ENCODE peak calls at places on chromosomes 16 and 17, in seven cellular contexts. V, W, H, Z, F, P and X are unnamed samples.

GRCh38 chr17:17994271-17994670 is 21.6 kb downstream of the DRC3 start:
- DNase-seq in V (peak; percentile 58), W (peak; percentile 35), H (peak; percentile 45), Z (no peak), F (no peak), P (peak; percentile 41), X (no peak)

GRCh38 chr16:29744541-29745101 is 1.2 kb downstream of the C16orf54 start:
- DNase-seq in V (no peak), W (no peak), H (no peak), Z (no peak), F (no peak), P (no peak), X (no peak)

GRCh38 chr16:67392301-67393059 is 818 bp downstream of the TPPP3 start:
- DNase-seq in V (no peak), W (no peak), H (no peak), Z (no peak), F (no peak), P (no peak), X (no peak)

GRCh38 chr16:535446-536405 is 8.2 kb downstream of the CAPN15 start:
- DNase-seq in V (no peak), W (peak; percentile 77), H (peak; percentile 68), Z (peak; percentile 99), F (peak; percentile 74), P (no peak), X (peak; percentile 79)

GRCh38 chr17:28390984-28391383 is 15.0 kb downstream of the SLC46A1 start:
- DNase-seq in V (no peak), W (no peak), H (no peak), Z (no peak), F (no peak), P (no peak), X (no peak)

GRCh38 chr17:50631195-50631907 is 3.3 kb upstream of the ABCC3 start:
- DNase-seq in V (no peak), W (no peak), H (no peak), Z (no peak), F (peak; percentile 14), P (peak; percentile 39), X (no peak)

GRCh38 chr16:10616744-10617640 is 36.6 kb upstream of the EMP2 start:
- DNase-seq in V (no peak), W (peak; percentile 63), H (peak; percentile 19), Z (peak; percentile 69), F (peak; percentile 16), P (peak; percentile 68), X (peak; percentile 60)

GRCh38 chr17:50169121-50169764 is 3.4 kb downstream of the SGCA start:
- DNase-seq in V (peak; percentile 67), W (peak; percentile 78), H (peak; percentile 81), Z (peak; percentile 60), F (peak; percentile 81), P (peak; percentile 80), X (peak; percentile 45)

GRCh38 chr17:74339537-74340195 is 13.6 kb downstream of the KIF19 start:
- DNase-seq in V (no peak), W (no peak), H (no peak), Z (no peak), F (no peak), P (no peak), X (no peak)

GRCh38 chr17:43540821-43541674 is 5.1 kb downstream of the ETV4 start:
- DNase-seq in V (no peak), W (no peak), H (no peak), Z (no peak), F (peak; percentile 86), P (peak; percentile 44), X (peak; percentile 95)

GRCh38 chr16:57834936-57835335 is 32.6 kb upstream of the KIFC3 start:
- DNase-seq in V (no peak), W (peak; percentile 54), H (peak; percentile 66), Z (peak; percentile 65), F (peak; percentile 80), P (peak; percentile 29), X (no peak)